ENCODE peak calls at places on chromosomes 3 and 15, in five cellular contexts. Y, I, M, H and D are unnamed samples.

GRCh38 chr15:70121656-70122297 is 24.1 kb upstream of the TLE3 start:
- DNase-seq in Y (peak), I (peak), M (no peak), H (no peak), D (no peak)

GRCh38 chr3:38528457-38528856 is 32.3 kb downstream of the EXOG start:
- DNase-seq in Y (no peak), I (no peak), M (no peak), H (no peak), D (no peak)

GRCh38 chr3:7707192-7707591 is 794.4 kb upstream of the LMCD1 start:
- DNase-seq in Y (no peak), I (peak), M (no peak), H (no peak), D (no peak)

GRCh38 chr3:71398157-71398836 is 185.2 kb downstream of the FOXP1 start:
- DNase-seq in Y (no peak), I (no peak), M (peak), H (no peak), D (no peak)

GRCh38 chr15:32831458-32831857 is 113.7 kb downstream of the GREM1 start:
- DNase-seq in Y (no peak), I (no peak), M (no peak), H (no peak), D (no peak)

GRCh38 chr3:15426579-15427118 is 695 bp downstream of the METTL6 start:
- DNase-seq in Y (no peak), I (no peak), M (no peak), H (no peak), D (no peak)

GRCh38 chr15:67433495-67434099 is 87.3 kb upstream of the C15orf61 start:
- DNase-seq in Y (peak), I (peak), M (no peak), H (no peak), D (no peak)

GRCh38 chr3:100045696-100046095 is 68.6 kb downstream of the FILIP1L start:
- DNase-seq in Y (no peak), I (peak), M (no peak), H (no peak), D (no peak)

GRCh38 chr3:196653127-196653795 is 13.8 kb downstream of the NRROS start:
- DNase-seq in Y (no peak), I (no peak), M (no peak), H (no peak), D (no peak)

GRCh38 chr15:24901409-24901808 is 53.4 kb upstream of the SNRPN start:
- DNase-seq in Y (no peak), I (no peak), M (no peak), H (no peak), D (no peak)

GRCh38 chr3:1532935-1533606 is 440.2 kb downstream of the CNTN6 start:
- DNase-seq in Y (no peak), I (no peak), M (no peak), H (no peak), D (no peak)

GRCh38 chr15:91021516-91022074 is 799 bp downstream of the VPS33B start:
- DNase-seq in Y (peak), I (peak), M (no peak), H (peak), D (no peak)

GRCh38 chr3:16113704-16114103 is 60.8 kb upstream of the GALNT15 start:
- DNase-seq in Y (no peak), I (no peak), M (no peak), H (no peak), D (no peak)

GRCh38 chr3:53238051-53238850 is 17.6 kb downstream of the TKT start:
- DNase-seq in Y (peak), I (peak), M (no peak), H (no peak), D (no peak)

GRCh38 chr3:136984837-136985236 is 27.1 kb downstream of the IL20RB start:
- DNase-seq in Y (peak), I (peak), M (no peak), H (no peak), D (no peak)

GRCh38 chr15:58590901-58591300 is 158.6 kb downstream of the ADAM10 start:
- DNase-seq in Y (no peak), I (no peak), M (no peak), H (no peak), D (no peak)